ENCODE peak calls at places on chromosomes 3 and 15, in six cellular contexts. X is HepG2, M is GM12892, S is GM12878, U is H1, B is K562. H is an unnamed sample.

GRCh38 chr15:58528197-58528870 is 96.5 kb downstream of the LIPC start:
- DNase-seq in X (peak; percentile 89), M (no peak), S (no peak), U (no peak), B (no peak), H (no peak)

GRCh38 chr15:76200641-76201105 is 110.6 kb downstream of the ETFA start:
- DNase-seq in X (no peak), M (no peak), S (no peak), U (no peak), B (no peak), H (no peak)

GRCh38 chr3:30660128-30660525 is 53.7 kb downstream of the TGFBR2 start:
- DNase-seq in X (no peak), M (no peak), S (no peak), U (no peak), B (no peak), H (no peak)

GRCh38 chr15:39235084-39235795 is 345.6 kb upstream of the THBS1 start:
- DNase-seq in X (no peak), M (no peak), S (no peak), U (no peak), B (no peak), H (no peak)

GRCh38 chr3:141561426-141562034 is 74.7 kb downstream of the RASA2 start:
- DNase-seq in X (peak; percentile 63), M (no peak), S (no peak), U (no peak), B (peak; percentile 73), H (no peak)

GRCh38 chr3:67790043-67790442 is 135.6 kb upstream of the SUCLG2 start:
- DNase-seq in X (peak; percentile 52), M (peak; percentile 9), S (peak; percentile 27), U (peak; percentile 53), B (peak; percentile 45), H (peak; percentile 10)

GRCh38 chr3:143163562-143163961 is 44.0 kb downstream of the CHST2 start:
- DNase-seq in X (no peak), M (no peak), S (no peak), U (no peak), B (no peak), H (no peak)

GRCh38 chr3:4906107-4906621 is 73.1 kb upstream of the BHLHE40 start:
- DNase-seq in X (no peak), M (no peak), S (no peak), U (no peak), B (peak; percentile 70), H (no peak)

GRCh38 chr15:79299836-79300235 is 11.1 kb upstream of the TMED3 start:
- DNase-seq in X (no peak), M (no peak), S (no peak), U (no peak), B (no peak), H (no peak)

GRCh38 chr3:14947105-14947885 is at the start of gene NR2C2:
- DNase-seq in X (peak; percentile 68), M (peak; percentile 77), S (no peak), U (no peak), B (peak; percentile 94), H (peak; percentile 83)

GRCh38 chr3:128438488-128439072 is 28.1 kb downstream of the DNAJB8 start:
- DNase-seq in X (no peak), M (no peak), S (no peak), U (no peak), B (peak; percentile 54), H (no peak)

GRCh38 chr3:197718904-197719303 is 17.8 kb downstream of the RUBCN start:
- DNase-seq in X (peak; percentile 64), M (no peak), S (no peak), U (no peak), B (no peak), H (no peak)

GRCh38 chr3:56629044-56629443 is 54.0 kb downstream of the TASOR start:
- DNase-seq in X (no peak), M (no peak), S (peak; percentile 3), U (no peak), B (no peak), H (no peak)

GRCh38 chr15:75143738-75144334 is 57.8 kb upstream of the C15orf39 start:
- DNase-seq in X (no peak), M (no peak), S (no peak), U (no peak), B (no peak), H (no peak)

GRCh38 chr3:123584284-123584987 is 417 bp downstream of the HACD2 start:
- DNase-seq in X (no peak), M (no peak), S (no peak), U (no peak), B (no peak), H (no peak)

GRCh38 chr3:40992023-40992422 is 207.3 kb upstream of the CTNNB1 start:
- DNase-seq in X (no peak), M (no peak), S (no peak), U (no peak), B (no peak), H (no peak)
- TF ChIP-seq TAF1 in X (no peak), M (no peak), S (no peak), U (no peak), B (no peak), H (no peak)

GRCh38 chr15:89677381-89677780 is 1.8 kb downstream of the PLIN1 start:
- DNase-seq in X (no peak), M (no peak), S (no peak), U (no peak), B (no peak), H (no peak)
- TF ChIP-seq POLR2A in X (no peak), M (no peak), S (no peak), U (no peak), B (no peak), H (no peak)

GRCh38 chr3:118102737-118103136 is 931.9 kb downstream of the IGSF11 start:
- DNase-seq in X (no peak), M (no peak), S (no peak), U (no peak), B (no peak), H (no peak)
- TF ChIP-seq TAF1 in X (no peak), M (no peak), S (no peak), U (no peak), B (no peak), H (no peak)

GRCh38 chr3:172039352-172040077 is at the start of gene FNDC3B:
- DNase-seq in X (peak; percentile 89), M (peak; percentile 67), S (peak; percentile 59), U (peak; percentile 80), B (peak; percentile 97), H (peak; percentile 69)
- TF ChIP-seq POLR2A in X (no peak), M (peak; percentile 67), S (peak; percentile 90), U (peak; percentile 55), B (peak; percentile 89), H (peak; percentile 32)

DNA sequence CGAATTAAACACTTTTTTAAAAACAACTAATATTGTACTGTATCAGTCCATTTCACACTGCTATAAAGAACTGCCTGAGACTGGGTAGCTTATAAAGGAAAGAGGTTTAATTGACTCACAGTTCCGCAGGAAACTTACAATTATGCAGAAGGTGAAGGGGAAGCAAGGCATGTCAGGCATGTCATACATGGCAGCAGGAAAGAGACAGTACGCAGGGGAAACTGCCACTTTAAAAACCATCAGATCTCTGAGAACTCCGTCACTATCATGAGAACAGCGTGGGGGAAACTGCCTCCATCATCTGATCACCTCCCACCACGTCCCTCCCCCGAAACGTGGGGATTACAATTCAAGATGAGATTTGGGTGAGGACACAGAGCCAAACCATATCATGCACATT is 162.8 kb upstream of the TPM1 start:
- DNase-seq in X (no peak), M (no peak), S (no peak), U (no peak), B (no peak), H (no peak)
- TF ChIP-seq TAF1 in X (no peak), M (no peak), S (no peak), U (no peak), B (no peak), H (no peak)

DNA sequence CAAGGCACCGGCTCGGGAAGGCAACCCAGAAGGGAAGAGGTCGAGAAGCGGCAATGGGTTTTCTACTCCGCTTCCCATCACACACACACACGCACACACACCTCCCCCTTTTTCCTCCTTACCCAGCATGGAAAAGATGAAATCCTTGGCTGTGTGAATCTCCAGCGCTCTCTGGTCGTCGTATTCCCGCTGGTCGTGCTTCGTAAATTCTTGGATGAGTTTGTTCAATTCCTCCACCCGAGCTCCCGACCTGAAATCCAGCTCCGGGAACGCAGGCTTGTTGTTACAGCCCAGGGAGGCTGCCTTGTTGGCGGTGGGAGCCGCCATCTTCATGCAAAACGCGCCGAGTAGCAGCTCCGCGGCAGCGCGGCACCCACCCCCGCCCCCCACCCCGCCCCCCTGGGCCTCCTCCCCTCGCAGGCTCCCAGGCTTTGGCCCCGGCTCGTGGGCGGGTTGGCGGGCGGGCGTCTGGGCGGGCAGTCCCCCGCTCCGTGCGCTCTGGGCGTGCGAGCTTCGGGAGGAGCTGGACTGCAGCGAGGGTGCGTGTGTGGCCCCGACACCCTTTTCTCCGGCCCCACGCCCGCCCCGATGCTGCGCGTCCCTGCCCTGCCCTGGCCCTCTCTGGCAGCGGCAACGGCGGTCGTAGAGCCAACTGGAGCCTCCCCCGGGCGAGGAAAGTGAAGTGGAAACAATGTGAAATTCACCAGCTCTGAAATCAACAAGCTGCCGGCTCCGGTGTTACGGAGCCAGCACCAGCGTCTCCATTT is at the start of gene MB21D2:
- DNase-seq in X (peak; percentile 47), M (peak; percentile 68), S (no peak), U (no peak), B (peak; percentile 8), H (peak; percentile 78)
- TF ChIP-seq POLR2A in X (peak; percentile 19), M (peak; percentile 53), S (peak; percentile 83), U (peak; percentile 67), B (no peak), H (peak; percentile 70)

GRCh38 chr3:111454551-111454950 is 87.4 kb upstream of the CD96 start:
- DNase-seq in X (no peak), M (no peak), S (no peak), U (no peak), B (no peak), H (no peak)
- TF ChIP-seq TAF1 in X (no peak), M (no peak), S (no peak), U (no peak), B (no peak), H (no peak)

DNA sequence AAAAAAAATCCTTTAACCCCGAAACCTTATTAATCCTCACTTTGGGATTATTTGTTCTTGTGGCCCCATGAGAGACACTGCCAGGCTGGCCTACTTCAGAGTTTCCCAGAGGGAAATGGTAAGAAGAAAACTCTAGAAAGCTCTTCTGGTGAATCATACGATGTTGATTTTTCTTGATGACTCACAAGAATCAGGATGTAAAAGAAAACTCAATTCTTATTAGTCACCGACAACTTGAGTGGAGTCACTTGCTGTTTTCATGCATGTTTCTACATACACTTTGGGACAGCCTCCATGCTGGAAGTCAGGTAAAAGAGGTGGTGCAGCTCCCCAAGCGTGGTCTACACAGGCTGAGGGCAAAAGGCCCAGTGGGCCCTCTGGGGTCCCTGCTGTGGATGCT is 42.8 kb downstream of the MYO5C start:
- DNase-seq in X (peak; percentile 35), M (no peak), S (no peak), U (no peak), B (peak; percentile 8), H (no peak)
- TF ChIP-seq POLR2A in X (no peak), M (no peak), S (no peak), U (no peak), B (no peak), H (no peak)